ENCODE peak calls at places on chromosomes 1 and 21, in four cellular contexts. Z is RWPE1, V is stomach, G is endothelial cell. E is an unnamed sample.

GRCh38 chr1:232267092-232267836 is 362.7 kb downstream of the SIPA1L2 start:
- DNase-seq in Z (no peak), V (no peak), G (no peak), E (no peak)

GRCh38 chr1:235011599-235012435 is 116.8 kb downstream of the TOMM20 start:
- DNase-seq in Z (peak), V (peak), G (no peak), E (peak)

GRCh38 chr1:94560333-94560732 is 18.8 kb upstream of the F3 start:
- DNase-seq in Z (no peak), V (no peak), G (no peak), E (no peak)

GRCh38 chr1:156623946-156624813 is 5.0 kb downstream of the HAPLN2 start:
- DNase-seq in Z (no peak), V (peak), G (peak), E (peak)

GRCh38 chr1:81254560-81254959 is 546.2 kb upstream of the ADGRL2 start:
- DNase-seq in Z (no peak), V (no peak), G (peak), E (no peak)

GRCh38 chr1:158203693-158204457 is 23.2 kb downstream of the CD1D start:
- DNase-seq in Z (peak), V (no peak), G (peak), E (no peak)

GRCh38 chr1:245888809-245889208 is 618.3 kb downstream of the SMYD3 start:
- DNase-seq in Z (no peak), V (no peak), G (peak), E (no peak)

GRCh38 chr1:185309566-185309965 is 7.5 kb downstream of the IVNS1ABP start:
- DNase-seq in Z (no peak), V (peak), G (no peak), E (no peak)

GRCh38 chr21:30269803-30270530 is 12.8 kb downstream of the KRTAP24-1 start:
- DNase-seq in Z (no peak), V (no peak), G (no peak), E (no peak)

GRCh38 chr1:150182233-150182632 is 32.5 kb downstream of the PLEKHO1 start:
- DNase-seq in Z (no peak), V (no peak), G (no peak), E (no peak)

GRCh38 chr1:101945884-101946283 is 50.8 kb downstream of the OLFM3 start:
- DNase-seq in Z (no peak), V (no peak), G (no peak), E (no peak)

GRCh38 chr1:161069731-161070270 is at the start of gene ARHGAP30:
- DNase-seq in Z (no peak), V (peak), G (no peak), E (peak)

GRCh38 chr1:121522061-121522759 is 337.4 kb downstream of the SRGAP2C start:
- DNase-seq in Z (no peak), V (peak), G (no peak), E (no peak)

GRCh38 chr21:31772674-31773555 is 41.0 kb upstream of the SCAF4 start:
- DNase-seq in Z (no peak), V (no peak), G (no peak), E (no peak)

GRCh38 chr1:112508242-112509004 is at the start of gene WNT2B:
- DNase-seq in Z (peak), V (peak), G (no peak), E (peak)

GRCh38 chr1:1629430-1630190 is 2.4 kb upstream of the MMP23B start:
- DNase-seq in Z (no peak), V (no peak), G (no peak), E (peak)

GRCh38 chr1:216600730-216601426 is 122.4 kb downstream of the ESRRG start:
- DNase-seq in Z (peak), V (peak), G (peak), E (peak)

GRCh38 chr21:32717851-32718316 is 9.9 kb downstream of the SYNJ1 start:
- DNase-seq in Z (no peak), V (no peak), G (no peak), E (no peak)

GRCh38 chr1:118158918-118159317 is 26.1 kb downstream of the SPAG17 start:
- DNase-seq in Z (peak), V (no peak), G (no peak), E (no peak)

GRCh38 chr1:107172450-107172849 is 31.6 kb downstream of the NTNG1 start:
- DNase-seq in Z (no peak), V (no peak), G (no peak), E (no peak)

GRCh38 chr1:72946901-72947505 is 664.7 kb upstream of the NEGR1 start:
- DNase-seq in Z (no peak), V (no peak), G (no peak), E (no peak)

GRCh38 chr1:229410692-229411433 is 23.0 kb downstream of the ACTA1 start:
- DNase-seq in Z (peak), V (peak), G (no peak), E (no peak)

GRCh38 chr1:47333922-47334764 is 553 bp downstream of the CMPK1 start:
- DNase-seq in Z (peak), V (peak), G (peak), E (peak)

GRCh38 chr1:44290250-44291094 is 64.6 kb downstream of the ERI3 start:
- DNase-seq in Z (no peak), V (no peak), G (no peak), E (no peak)

GRCh38 chr21:26761174-26761915 is 83.9 kb downstream of the ADAMTS1 start:
- DNase-seq in Z (no peak), V (no peak), G (no peak), E (no peak)

GRCh38 chr1:149846042-149846441 is 53.3 kb upstream of the BOLA1 start:
- DNase-seq in Z (no peak), V (no peak), G (no peak), E (no peak)

GRCh38 chr1:206672011-206672688 is 12.6 kb upstream of the MAPKAPK2 start:
- DNase-seq in Z (no peak), V (no peak), G (no peak), E (no peak)

GRCh38 chr1:167221126-167221803 is 579 bp downstream of the POU2F1 start:
- DNase-seq in Z (no peak), V (peak), G (peak), E (no peak)

GRCh38 chr1:48471103-48471502 is 901 bp downstream of the SPATA6 start:
- DNase-seq in Z (no peak), V (no peak), G (peak), E (no peak)

GRCh38 chr1:191438979-191439378 is 719.3 kb upstream of the RGS18 start:
- DNase-seq in Z (no peak), V (no peak), G (no peak), E (no peak)
- TF ChIP-seq CTCF in Z (no peak), V (no peak), G (no peak), E (no peak)

DNA sequence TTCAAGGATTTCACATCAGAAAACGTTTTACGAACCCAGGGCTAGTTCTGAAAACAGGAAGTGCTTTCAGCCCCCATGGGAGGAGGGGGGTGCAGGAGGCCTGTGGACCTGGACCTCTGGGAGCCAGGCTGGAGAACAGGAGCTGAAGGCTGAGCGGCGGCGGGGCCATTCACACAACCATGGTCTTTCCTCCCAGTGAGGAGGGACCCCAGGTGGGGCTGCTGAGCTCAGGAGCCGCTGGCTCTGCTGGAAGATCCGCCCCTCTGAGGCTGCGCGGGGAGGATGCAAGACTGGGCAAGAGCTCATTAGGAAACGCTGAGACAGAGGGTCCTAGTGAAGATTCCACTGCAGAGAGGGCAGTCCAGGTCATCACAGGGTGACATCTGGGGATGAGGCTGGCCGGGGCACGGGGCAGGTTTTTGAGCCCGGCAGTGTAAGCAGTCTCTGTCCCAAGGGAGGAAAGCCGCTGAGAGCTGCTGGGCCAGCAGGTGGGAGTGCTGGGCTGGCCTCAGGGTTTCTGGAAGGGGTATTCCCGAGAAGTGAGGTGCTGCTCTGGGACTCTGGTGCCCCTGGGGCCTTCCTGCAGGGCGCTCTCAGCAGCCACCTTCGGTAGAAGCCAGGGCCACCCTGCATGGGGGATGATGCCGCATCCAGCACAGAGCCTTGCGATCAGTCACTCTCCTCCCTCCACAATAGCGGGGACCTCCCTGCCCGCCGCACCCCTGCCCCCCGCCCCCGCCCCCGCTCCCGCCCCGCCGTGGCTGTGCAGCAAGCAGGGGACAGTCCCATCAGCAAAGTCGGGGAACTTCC is 7.5 kb downstream of the MX2 start:
- DNase-seq in Z (no peak), V (no peak), G (peak), E (peak)
- TF ChIP-seq CTCF in Z (no peak), V (no peak), G (no peak), E (no peak)

GRCh38 chr1:2821970-2822620 is 20.6 kb upstream of the TTC34 start:
- DNase-seq in Z (no peak), V (peak), G (peak), E (peak)
- TF ChIP-seq CTCF in Z (peak), V (peak), G (peak), E (peak)

GRCh38 chr1:29396438-29397255 is 160.3 kb downstream of the PTPRU start:
- DNase-seq in Z (no peak), V (no peak), G (no peak), E (no peak)

GRCh38 chr1:29394521-29394921 is 158.2 kb downstream of the PTPRU start:
- DNase-seq in Z (no peak), V (no peak), G (no peak), E (no peak)

GRCh38 chr1:29397981-29398380 is 161.7 kb downstream of the PTPRU start:
- DNase-seq in Z (no peak), V (no peak), G (no peak), E (no peak)

GRCh38 chr1:29397256-29397590 is 160.9 kb downstream of the PTPRU start:
- DNase-seq in Z (no peak), V (no peak), G (no peak), E (no peak)

DNA sequence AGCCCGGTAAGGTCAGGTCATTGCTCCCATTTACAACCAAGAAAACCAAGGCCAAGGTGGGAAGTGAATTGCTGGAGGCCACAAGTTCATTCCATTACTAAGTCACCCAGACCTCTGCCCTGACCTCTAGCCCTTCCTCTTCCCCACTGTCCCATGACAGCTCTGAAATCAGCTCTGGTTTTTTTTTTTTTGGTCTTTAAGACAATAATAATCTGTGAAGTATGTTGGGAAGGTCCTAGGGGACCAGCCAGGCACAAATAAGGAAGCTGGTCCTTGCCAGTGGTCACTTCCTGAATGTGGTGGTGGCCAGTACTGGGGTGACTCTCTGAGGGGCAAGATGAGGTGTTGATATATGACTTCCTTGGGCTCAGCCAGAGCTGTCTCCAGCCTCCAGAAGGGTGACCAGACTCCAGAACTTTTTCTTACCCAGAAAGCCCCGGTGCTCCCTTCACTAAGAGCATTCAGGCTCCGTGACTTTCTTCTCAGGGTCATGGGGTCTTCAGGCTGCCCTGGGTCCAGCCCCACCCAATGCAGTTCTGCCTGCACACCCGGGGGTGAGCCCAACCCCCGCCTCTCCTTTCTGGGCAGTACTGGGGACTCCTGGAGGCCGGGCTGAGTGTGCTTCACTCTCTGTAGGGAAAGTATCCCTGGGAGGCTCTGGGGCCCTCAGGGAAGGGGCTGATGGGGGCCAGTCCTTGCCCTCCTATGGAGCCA is 159.6 kb downstream of the PTPRU start:
- DNase-seq in Z (no peak), V (no peak), G (no peak), E (no peak)
- TF ChIP-seq CTCF in Z (no peak), V (no peak), G (no peak), E (no peak)

GRCh38 chr1:10948463-10948775 is 64.0 kb upstream of the TARDBP start:
- DNase-seq in Z (no peak), V (no peak), G (no peak), E (no peak)

GRCh38 chr1:10943991-10944730 is 68.3 kb upstream of the TARDBP start:
- DNase-seq in Z (no peak), V (peak), G (no peak), E (peak)

GRCh38 chr1:10947691-10948462 is 64.6 kb upstream of the TARDBP start:
- DNase-seq in Z (no peak), V (no peak), G (no peak), E (no peak)

GRCh38 chr1:10947181-10947580 is 65.3 kb upstream of the TARDBP start:
- DNase-seq in Z (no peak), V (no peak), G (no peak), E (no peak)

GRCh38 chr1:10945988-10946387 is 66.5 kb upstream of the TARDBP start:
- DNase-seq in Z (no peak), V (no peak), G (no peak), E (no peak)
- TF ChIP-seq CTCF in Z (no peak), V (no peak), G (no peak), E (no peak)

DNA sequence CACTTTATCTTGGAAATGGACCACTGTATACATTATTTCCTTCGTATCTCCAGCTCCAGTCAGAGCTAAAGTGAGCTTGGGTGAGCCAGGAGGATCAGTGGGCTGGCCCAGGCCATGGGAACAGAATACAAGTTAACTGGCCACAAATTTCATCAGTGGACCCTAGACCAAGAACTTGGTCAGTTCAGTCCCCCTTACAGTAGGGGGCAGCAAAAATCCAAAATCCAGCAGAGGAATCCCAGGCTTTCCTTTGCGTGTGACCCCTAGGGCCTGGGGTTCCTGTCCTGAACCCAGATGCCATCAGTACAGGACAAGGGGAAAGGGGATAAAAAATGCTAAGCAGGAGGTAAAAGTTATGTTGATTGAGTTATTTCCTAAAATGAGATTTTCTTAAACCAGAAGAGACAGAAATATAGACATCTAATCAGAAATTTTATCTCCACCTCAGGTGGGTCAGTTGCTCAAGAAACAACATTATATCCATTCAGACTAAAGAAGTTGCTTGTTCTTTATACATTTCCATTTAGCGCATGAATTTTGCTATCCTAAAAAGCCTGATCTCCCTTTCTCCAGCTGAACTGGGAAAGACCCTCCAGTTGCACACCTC is 24.1 kb upstream of the LCE5A start:
- DNase-seq in Z (no peak), V (no peak), G (no peak), E (no peak)
- TF ChIP-seq CTCF in Z (peak), V (no peak), G (peak), E (peak)

E was measured in lower lobe of right lung.